ENCODE peak calls at places on chromosomes 2 and 18, in eight cellular contexts. Q is GM12878; R is tibial artery; K is endothelial cell of umbilical vein; M is effector memory CD4-positive, alpha-beta T cell; S is CD4-positive, CD25-positive, alpha-beta regulatory T cell; A is CD4-positive, alpha-beta memory T cell; H is transverse colon. L is an unnamed sample. For H3K4me1 and H3K36me3, the result is how much of the 10 kb centered on the place peaks cover.

GRCh38 chr2:134583997-134584520 is 134.7 kb downstream of the TMEM163 start:
- DNase-seq in S (no peak), H (no peak), Q (no peak), A (no peak), R (no peak), K (no peak), M (no peak), L (no peak)

GRCh38 chr2:107634172-107634571 is 192.5 kb upstream of the RGPD4 start:
- DNase-seq in M (no peak), S (no peak), Q (no peak), K (no peak), H (no peak), A (no peak), R (no peak), L (no peak)

GRCh38 chr2:153953761-153954160 is 82.0 kb downstream of the GALNT13 start:
- DNase-seq in S (no peak), K (no peak), M (no peak), R (no peak), A (no peak), H (no peak), Q (no peak), L (no peak)

GRCh38 chr2:170715062-170715931 is at the start of gene SP5:
- DNase-seq in H (peak), S (peak), A (peak), M (peak), K (peak), Q (no peak), R (peak), L (no peak)

GRCh38 chr18:74950479-74950878 is 258.5 kb downstream of the PTGR3 start:
- DNase-seq in M (no peak), K (peak), S (peak), A (no peak), Q (no peak), H (no peak), R (no peak), L (no peak)

GRCh38 chr2:53583583-53583982 is 184.0 kb upstream of the CHAC2 start:
- DNase-seq in H (no peak), K (no peak), M (no peak), A (no peak), R (no peak), Q (no peak), S (no peak), L (no peak)

GRCh38 chr2:240898731-240899467 is 2.9 kb upstream of the MAB21L4 start:
- DNase-seq in A (no peak), H (no peak), K (no peak), M (no peak), Q (no peak), R (no peak), S (no peak), L (no peak)

GRCh38 chr2:32572737-32573136 is 55.1 kb upstream of the TTC27 start:
- DNase-seq in S (no peak), M (no peak), H (no peak), K (no peak), R (no peak), Q (no peak), A (no peak), L (no peak)

GRCh38 chr2:145800201-145801091 is 1280.5 kb upstream of the ZEB2 start:
- DNase-seq in A (no peak), Q (no peak), K (peak), S (no peak), R (no peak), M (no peak), H (no peak), L (no peak)

GRCh38 chr2:18991177-18992168 is 366.9 kb downstream of the OSR1 start:
- DNase-seq in H (peak), Q (no peak), A (no peak), S (no peak), K (peak), M (no peak), R (peak), L (no peak)

GRCh38 chr18:50847192-50847591 is 27.4 kb upstream of the MRO start:
- DNase-seq in M (no peak), Q (no peak), S (no peak), K (no peak), A (no peak), R (no peak), H (no peak), L (no peak)

GRCh38 chr2:161173541-161174194 is 13.4 kb downstream of the TANK start:
- DNase-seq in A (peak), M (no peak), S (no peak), Q (no peak), H (no peak), R (no peak), K (no peak), L (no peak)

GRCh38 chr18:35138773-35139172 is 97.6 kb downstream of the MAPRE2 start:
- DNase-seq in Q (no peak), R (no peak), A (no peak), K (no peak), H (no peak), M (no peak), S (no peak), L (no peak)

GRCh38 chr2:138829326-138829725 is 49.1 kb upstream of the NXPH2 start:
- DNase-seq in R (no peak), Q (no peak), H (no peak), K (peak), S (peak), M (no peak), A (no peak), L (peak)

GRCh38 chr18:61322265-61322873 is 10.9 kb upstream of the CDH20 start:
- DNase-seq in M (no peak), K (peak), A (no peak), H (peak), R (no peak), Q (no peak), S (no peak), L (no peak)

GRCh38 chr2:111667001-111667400 is 217.0 kb downstream of the ANAPC1 start:
- DNase-seq in R (no peak), K (no peak), Q (no peak), S (no peak), A (no peak), M (no peak), H (no peak), L (no peak)

GRCh38 chr2:177586154-177586553 is 193.6 kb downstream of the AGPS start:
- DNase-seq in H (no peak), M (no peak), K (no peak), Q (no peak), A (no peak), R (no peak), S (no peak), L (no peak)

GRCh38 chr2:63589148-63589972 is 597 bp downstream of the MDH1 start:
- DNase-seq in M (no peak), A (peak), R (no peak), H (no peak), Q (no peak), S (peak), K (no peak), L (no peak)

GRCh38 chr2:238657132-238658053 is 190.5 kb upstream of the TWIST2 start:
- DNase-seq in Q (no peak), K (no peak), R (no peak), A (no peak), S (no peak), H (no peak), M (no peak), L (no peak)

GRCh38 chr2:88694015-88694414 is 2.5 kb downstream of the RPIA start:
- DNase-seq in Q (no peak), R (no peak), A (no peak), M (no peak), H (no peak), K (no peak), S (no peak), L (no peak)

GRCh38 chr2:201114846-201115245 is 1.1 kb upstream of the CFLAR start:
- DNase-seq in H (no peak), K (peak), R (no peak), M (no peak), S (no peak), A (no peak), Q (no peak), L (no peak)

GRCh38 chr2:66872926-66873714 is 438.2 kb downstream of the MEIS1 start:
- DNase-seq in K (no peak), M (no peak), R (no peak), H (no peak), A (no peak), Q (no peak), S (no peak), L (no peak)

GRCh38 chr2:183604065-183604464 is 479.8 kb downstream of the NUP35 start:
- DNase-seq in R (no peak), Q (no peak), M (no peak), H (no peak), K (no peak), S (no peak), A (no peak), L (no peak)

GRCh38 chr2:14628906-14629305 is 3.6 kb upstream of the LRATD1 start:
- DNase-seq in M (no peak), S (no peak), K (no peak), H (peak), R (no peak), Q (no peak), A (no peak), L (no peak)

GRCh38 chr2:86808315-86809161 is 17.8 kb upstream of the CD8A start:
- DNase-seq in M (peak), H (peak), A (peak), Q (peak), K (peak), S (peak), R (peak), L (peak)

GRCh38 chr18:75827781-75828274 is 400.3 kb upstream of the SMIM21 start:
- DNase-seq in H (no peak), R (no peak), M (no peak), S (no peak), Q (no peak), A (no peak), K (no peak), L (no peak)

GRCh38 chr2:28318023-28318422 is 74.6 kb upstream of the FOSL2 start:
- DNase-seq in A (no peak), Q (no peak), R (no peak), H (no peak), K (no peak), S (no peak), M (no peak), L (no peak)

GRCh38 chr18:48993586-48993985 is 42.8 kb upstream of the SMAD7 start:
- DNase-seq in M (no peak), Q (no peak), H (no peak), S (no peak), A (no peak), K (no peak), R (no peak), L (no peak)

GRCh38 chr2:28326873-28327495 is 65.7 kb upstream of the FOSL2 start:
- DNase-seq in M (no peak), Q (no peak), R (peak), A (no peak), K (no peak), S (no peak), H (no peak), L (no peak)

GRCh38 chr2:58428286-58428552 is 187.1 kb upstream of the FANCL start:
- DNase-seq in K (no peak), S (no peak), A (no peak), H (no peak), R (no peak), Q (no peak), M (no peak), L (no peak)
- H3K4me3 ChIP-seq in K (peak), S (no peak), A (no peak), H (peak), R (no peak), Q (peak), M (no peak), L (peak)

GRCh38 chr2:16621348-16621747 is 44.3 kb downstream of the CYRIA start:
- DNase-seq in Q (no peak), H (no peak), A (no peak), R (no peak), M (no peak), S (no peak), K (no peak), L (no peak)
- H3K4me1 ChIP-seq in Q (under half), H (under half), A (under half), R (under half), M (under half), S (under half), K (under half), L (under half)

GRCh38 chr2:127515383-127515915 is 10.8 kb downstream of the IWS1 start:
- DNase-seq in K (no peak), M (no peak), S (no peak), R (no peak), Q (no peak), H (no peak), A (no peak), L (no peak)

GRCh38 chr2:127520424-127520823 is 5.9 kb downstream of the IWS1 start:
- DNase-seq in Q (no peak), M (no peak), R (no peak), S (no peak), K (no peak), H (no peak), A (no peak), L (no peak)

GRCh38 chr2:127514485-127514884 is 11.8 kb downstream of the IWS1 start:
- DNase-seq in M (no peak), A (peak), K (no peak), R (no peak), Q (no peak), S (no peak), H (no peak), L (no peak)

GRCh38 chr2:127516031-127516430 is 10.3 kb downstream of the IWS1 start:
- DNase-seq in R (peak), H (peak), M (no peak), Q (no peak), A (no peak), S (no peak), K (no peak), L (no peak)

GRCh38 chr2:127517465-127517864 is 8.8 kb downstream of the IWS1 start:
- DNase-seq in H (no peak), R (no peak), Q (no peak), A (no peak), S (no peak), M (no peak), K (no peak), L (no peak)
- H3K36me3 ChIP-seq in H (under half), R (under half), Q (under half), A (under half), S (half or more), M (under half), K (under half), L (under half)

GRCh38 chr2:174330945-174331619 is 3.7 kb upstream of the SP9 start:
- DNase-seq in Q (no peak), K (no peak), R (no peak), M (no peak), S (no peak), A (no peak), H (no peak), L (no peak)
- H3K4me3 ChIP-seq in Q (no peak), K (no peak), R (no peak), M (no peak), S (no peak), A (no peak), H (no peak), L (no peak)

GRCh38 chr2:47195149-47195548 is 40.0 kb upstream of the STPG4 start:
- DNase-seq in A (no peak), R (no peak), S (no peak), K (peak), M (no peak), Q (no peak), H (no peak), L (no peak)
- H3K4me1 ChIP-seq in A (under half), R (under half), S (under half), K (under half), M (under half), Q (under half), H (under half), L (under half)

GRCh38 chr2:106111882-106112571 is 82.1 kb downstream of the UXS1 start:
- DNase-seq in K (no peak), A (no peak), S (no peak), R (no peak), Q (no peak), H (no peak), M (no peak), L (no peak)
- H3K36me3 ChIP-seq in K (under half), A (half or more), S (half or more), R (under half), Q (under half), H (under half), M (half or more), L (under half)

GRCh38 chr2:37648316-37649011 is 23.0 kb downstream of the CDC42EP3 start:
- DNase-seq in R (peak), K (peak), A (peak), H (peak), S (peak), M (peak), Q (no peak), L (no peak)

GRCh38 chr2:37645363-37645762 is 26.1 kb downstream of the CDC42EP3 start:
- DNase-seq in R (no peak), A (peak), K (peak), H (no peak), Q (no peak), S (no peak), M (no peak), L (no peak)

GRCh38 chr2:37645836-37646235 is 25.6 kb downstream of the CDC42EP3 start:
- DNase-seq in R (no peak), M (no peak), H (no peak), Q (no peak), K (no peak), A (no peak), S (no peak), L (no peak)

GRCh38 chr2:37649518-37649917 is 21.9 kb downstream of the CDC42EP3 start:
- DNase-seq in M (no peak), R (no peak), S (no peak), Q (no peak), H (no peak), A (no peak), K (no peak), L (no peak)

GRCh38 chr2:37647941-37648315 is 23.5 kb downstream of the CDC42EP3 start:
- DNase-seq in H (no peak), M (no peak), R (no peak), A (no peak), Q (no peak), S (no peak), K (no peak), L (no peak)
- H3K4me3 ChIP-seq in H (no peak), M (no peak), R (no peak), A (no peak), Q (no peak), S (peak), K (no peak), L (no peak)